ENCODE peak calls at places on chromosomes 6 and 20, in four cellular contexts. One of them, this sample, is unnamed.

GRCh38 chr6:26141378-26141901 is 54.2 kb downstream of the HFE start:
- DNase-seq in psoas muscle: no peak
- DNase-seq in lower lobe of right lung: no peak
- DNase-seq in fibroblast of lung: no peak
- DNase-seq in this sample: no peak

GRCh38 chr6:107264357-107264831 is 149.1 kb upstream of the BEND3 start:
- DNase-seq in psoas muscle: no peak
- DNase-seq in lower lobe of right lung: no peak
- DNase-seq in fibroblast of lung: peak; percentile 70
- DNase-seq in this sample: no peak

GRCh38 chr6:20929283-20929682 is 395.0 kb downstream of the CDKAL1 start:
- DNase-seq in lower lobe of right lung: no peak
- DNase-seq in psoas muscle: no peak
- DNase-seq in fibroblast of lung: peak; percentile 41
- DNase-seq in this sample: no peak

GRCh38 chr6:139970591-139970991 is 596.1 kb upstream of the CITED2 start:
- DNase-seq in lower lobe of right lung: no peak
- DNase-seq in fibroblast of lung: peak; percentile 41
- DNase-seq in psoas muscle: no peak
- DNase-seq in this sample: no peak

GRCh38 chr6:16474834-16475781 is 236.7 kb downstream of the GMPR start:
- DNase-seq in psoas muscle: no peak
- DNase-seq in fibroblast of lung: no peak
- DNase-seq in lower lobe of right lung: no peak
- DNase-seq in this sample: no peak

GRCh38 chr20:24611360-24612140 is 142.1 kb downstream of the SYNDIG1 start:
- DNase-seq in psoas muscle: no peak
- DNase-seq in lower lobe of right lung: no peak
- DNase-seq in fibroblast of lung: no peak
- DNase-seq in this sample: no peak

GRCh38 chr6:5557506-5557905 is 296.2 kb downstream of the FARS2 start:
- DNase-seq in fibroblast of lung: no peak
- DNase-seq in psoas muscle: no peak
- DNase-seq in lower lobe of right lung: no peak
- DNase-seq in this sample: no peak

GRCh38 chr6:148723484-148723883 is 23.3 kb upstream of the UST start:
- DNase-seq in psoas muscle: no peak
- DNase-seq in lower lobe of right lung: no peak
- DNase-seq in fibroblast of lung: peak; percentile 88
- DNase-seq in this sample: no peak

GRCh38 chr6:3176562-3177355 is 19.4 kb upstream of the TUBB2A start:
- DNase-seq in lower lobe of right lung: no peak
- DNase-seq in fibroblast of lung: peak; percentile 93
- DNase-seq in psoas muscle: no peak
- DNase-seq in this sample: no peak

GRCh38 chr6:101395345-101395744 is 1.8 kb downstream of the GRIK2 start:
- DNase-seq in fibroblast of lung: no peak
- DNase-seq in lower lobe of right lung: no peak
- DNase-seq in psoas muscle: no peak
- DNase-seq in this sample: no peak

GRCh38 chr20:10673831-10674683 is at the start of gene JAG1:
- DNase-seq in lower lobe of right lung: peak; percentile 97
- DNase-seq in psoas muscle: peak; percentile 97
- DNase-seq in fibroblast of lung: peak; percentile 96
- DNase-seq in this sample: peak; percentile 96

GRCh38 chr6:167706313-167707109 is 120.2 kb upstream of the AFDN start:
- DNase-seq in psoas muscle: no peak
- DNase-seq in fibroblast of lung: no peak
- DNase-seq in lower lobe of right lung: no peak
- DNase-seq in this sample: no peak

GRCh38 chr20:20083796-20084195 is 31.5 kb downstream of the CFAP61 start:
- DNase-seq in lower lobe of right lung: no peak
- DNase-seq in psoas muscle: no peak
- DNase-seq in fibroblast of lung: peak; percentile 45
- DNase-seq in this sample: no peak

GRCh38 chr6:105692630-105693212 is 289.8 kb upstream of the PREP start:
- DNase-seq in lower lobe of right lung: no peak
- DNase-seq in psoas muscle: no peak
- DNase-seq in fibroblast of lung: no peak
- DNase-seq in this sample: no peak

GRCh38 chr6:14903176-14904088 is 342.4 kb upstream of the JARID2 start:
- DNase-seq in lower lobe of right lung: no peak
- DNase-seq in psoas muscle: no peak
- DNase-seq in fibroblast of lung: no peak
- DNase-seq in this sample: no peak

GRCh38 chr6:13923527-13924145 is 1.1 kb upstream of the RNF182 start:
- DNase-seq in lower lobe of right lung: no peak
- DNase-seq in fibroblast of lung: peak; percentile 51
- DNase-seq in psoas muscle: no peak
- DNase-seq in this sample: no peak

GRCh38 chr20:41366546-41367392 is at the start of gene EMILIN3:
- DNase-seq in fibroblast of lung: no peak
- DNase-seq in lower lobe of right lung: no peak
- DNase-seq in psoas muscle: no peak
- DNase-seq in this sample: no peak

GRCh38 chr6:34082816-34083215 is 63.1 kb downstream of the GRM4 start:
- DNase-seq in psoas muscle: no peak
- DNase-seq in lower lobe of right lung: no peak
- DNase-seq in fibroblast of lung: no peak
- DNase-seq in this sample: no peak

GRCh38 chr6:55868910-55869479 is 6.4 kb downstream of the BMP5 start:
- DNase-seq in psoas muscle: no peak
- DNase-seq in lower lobe of right lung: no peak
- DNase-seq in fibroblast of lung: no peak
- DNase-seq in this sample: no peak

GRCh38 chr20:50338479-50339195 is 148.0 kb downstream of the CEBPB start:
- DNase-seq in psoas muscle: no peak
- DNase-seq in lower lobe of right lung: no peak
- DNase-seq in fibroblast of lung: no peak
- DNase-seq in this sample: no peak

GRCh38 chr6:169831450-169832246 is 80.2 kb downstream of the ERMARD start:
- DNase-seq in lower lobe of right lung: peak; percentile 77
- DNase-seq in fibroblast of lung: peak; percentile 62
- DNase-seq in psoas muscle: peak; percentile 84
- DNase-seq in this sample: peak; percentile 69

GRCh38 chr6:24718449-24719124 is 367 bp downstream of the C6orf62 start:
- DNase-seq in psoas muscle: no peak
- DNase-seq in fibroblast of lung: no peak
- DNase-seq in lower lobe of right lung: no peak
- DNase-seq in this sample: no peak

GRCh38 chr6:158819977-158820632 is 937 bp upstream of the EZR start:
- DNase-seq in fibroblast of lung: peak; percentile 56
- DNase-seq in psoas muscle: no peak
- DNase-seq in lower lobe of right lung: no peak
- DNase-seq in this sample: no peak

GRCh38 chr6:158818008-158818579 is 1.1 kb downstream of the EZR start:
- DNase-seq in lower lobe of right lung: peak; percentile 91
- DNase-seq in psoas muscle: peak; percentile 88
- DNase-seq in fibroblast of lung: peak; percentile 73
- DNase-seq in this sample: peak; percentile 82

GRCh38 chr6:158818580-158819212 is 472 bp downstream of the EZR start:
- DNase-seq in fibroblast of lung: peak; percentile 61
- DNase-seq in psoas muscle: peak; percentile 74
- DNase-seq in lower lobe of right lung: peak; percentile 84
- DNase-seq in this sample: peak; percentile 56

GRCh38 chr6:158817298-158818007 is 1.7 kb downstream of the EZR start:
- DNase-seq in psoas muscle: no peak
- DNase-seq in lower lobe of right lung: peak; percentile 82
- DNase-seq in fibroblast of lung: peak; percentile 41
- DNase-seq in this sample: peak; percentile 62

DNA sequence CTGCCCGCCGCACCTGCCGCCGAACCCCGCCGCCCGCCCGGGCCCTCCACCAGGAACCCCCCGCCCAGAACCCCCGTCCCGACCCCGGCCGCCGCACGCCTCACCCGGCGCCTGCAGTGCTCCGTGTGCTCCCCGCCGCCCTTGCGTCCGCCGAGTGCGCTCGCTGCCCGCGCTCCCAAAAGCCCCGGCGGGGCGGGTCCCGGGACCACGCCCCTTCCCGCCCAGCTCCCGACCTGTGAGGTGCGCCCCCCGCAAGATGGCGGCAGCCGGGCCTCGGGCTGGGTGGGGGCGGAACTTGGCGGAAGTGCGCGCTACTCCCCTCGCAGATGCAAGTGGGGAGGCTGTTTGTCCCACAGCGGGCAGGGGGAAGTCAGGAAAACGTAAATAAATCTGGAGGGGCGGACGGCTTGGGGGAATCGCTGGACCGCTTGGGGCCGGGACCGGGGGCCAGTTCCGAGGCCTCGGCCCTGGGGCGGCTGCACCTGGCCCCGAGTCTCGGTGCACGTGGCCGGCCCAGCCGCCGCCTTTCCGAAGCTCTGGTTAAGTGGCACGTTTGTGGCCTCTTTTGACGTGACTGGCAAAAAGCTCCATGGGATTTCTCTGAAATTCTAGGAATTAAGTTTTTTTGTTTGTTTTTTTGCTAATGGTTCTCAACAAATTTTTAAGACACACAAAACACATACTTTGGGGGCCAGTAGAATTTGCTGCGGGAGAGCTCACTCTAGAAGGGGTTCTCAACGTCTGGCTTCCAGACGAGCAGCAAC is at the start of gene EZR:
- DNase-seq in fibroblast of lung: peak; percentile 59
- DNase-seq in lower lobe of right lung: peak; percentile 89
- DNase-seq in psoas muscle: peak; percentile 84
- DNase-seq in this sample: peak; percentile 74
- TF ChIP-seq CTCF in fibroblast of lung: no peak
- TF ChIP-seq CTCF in lower lobe of right lung: no peak
- TF ChIP-seq CTCF in psoas muscle: no peak
- TF ChIP-seq CTCF in this sample: no peak

GRCh38 chr6:10307476-10307875 is 107.4 kb downstream of the TFAP2A start:
- DNase-seq in psoas muscle: no peak
- DNase-seq in fibroblast of lung: no peak
- DNase-seq in lower lobe of right lung: no peak
- DNase-seq in this sample: no peak
- H3K27ac ChIP-seq in psoas muscle: no peak overlapping the region
- H3K27ac ChIP-seq in fibroblast of lung: no peak overlapping the region
- H3K27ac ChIP-seq in lower lobe of right lung: no peak overlapping the region
- H3K27ac ChIP-seq in this sample: no peak overlapping the region

DNA sequence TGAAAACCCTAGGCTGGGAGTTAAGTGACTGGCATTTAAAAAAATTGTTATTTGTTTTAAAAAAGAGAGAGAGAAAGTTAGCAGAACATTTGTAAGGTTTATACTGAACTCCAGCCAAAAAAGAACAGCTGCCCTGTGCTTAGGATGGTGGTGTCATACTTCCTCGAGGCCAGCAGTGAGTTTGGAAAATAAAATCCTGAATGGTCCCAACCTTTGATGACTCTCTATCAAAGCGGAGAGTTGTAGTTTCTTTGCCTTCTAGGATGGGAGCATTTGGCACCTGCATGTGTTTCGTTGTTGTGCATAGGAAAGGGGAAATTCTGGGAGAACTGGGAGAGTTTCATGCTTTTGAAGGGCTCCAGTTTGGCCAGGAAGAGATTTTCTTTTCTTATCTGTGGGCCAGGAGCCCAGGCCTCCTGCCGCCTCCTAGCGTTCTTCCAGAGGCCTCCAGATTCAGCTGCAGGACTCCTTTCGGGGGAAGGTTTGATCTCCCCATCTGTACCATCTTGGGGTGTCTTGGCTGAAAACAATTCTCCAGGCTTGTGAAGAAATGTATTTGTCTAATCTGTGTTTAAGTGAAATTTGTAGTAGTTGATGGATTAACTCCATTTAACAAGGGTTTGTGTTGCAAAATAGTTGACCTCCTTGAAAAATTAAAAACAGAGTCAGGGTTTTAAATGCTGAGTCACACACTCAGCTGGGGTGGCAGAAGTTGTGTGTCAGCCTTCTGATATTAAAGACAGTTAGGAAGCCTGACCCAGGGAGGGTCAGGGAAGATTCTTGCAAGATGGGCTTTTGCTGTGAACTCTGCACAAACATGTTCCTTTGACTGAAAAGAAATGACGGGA is 63.4 kb downstream of the TXNDC5 start:
- DNase-seq in psoas muscle: no peak
- DNase-seq in fibroblast of lung: peak; percentile 74
- DNase-seq in lower lobe of right lung: no peak
- DNase-seq in this sample: no peak
- TF ChIP-seq CTCF in psoas muscle: no peak
- TF ChIP-seq CTCF in fibroblast of lung: peak; percentile 51
- TF ChIP-seq CTCF in lower lobe of right lung: no peak
- TF ChIP-seq CTCF in this sample: no peak

GRCh38 chr6:111278738-111279137 is 191.4 kb downstream of the SLC16A10 start:
- DNase-seq in lower lobe of right lung: no peak
- DNase-seq in fibroblast of lung: no peak
- DNase-seq in psoas muscle: no peak
- DNase-seq in this sample: no peak
- H3K27ac ChIP-seq in lower lobe of right lung: no peak overlapping the region
- H3K27ac ChIP-seq in fibroblast of lung: no peak overlapping the region
- H3K27ac ChIP-seq in psoas muscle: no peak overlapping the region
- H3K27ac ChIP-seq in this sample: no peak overlapping the region

DNA sequence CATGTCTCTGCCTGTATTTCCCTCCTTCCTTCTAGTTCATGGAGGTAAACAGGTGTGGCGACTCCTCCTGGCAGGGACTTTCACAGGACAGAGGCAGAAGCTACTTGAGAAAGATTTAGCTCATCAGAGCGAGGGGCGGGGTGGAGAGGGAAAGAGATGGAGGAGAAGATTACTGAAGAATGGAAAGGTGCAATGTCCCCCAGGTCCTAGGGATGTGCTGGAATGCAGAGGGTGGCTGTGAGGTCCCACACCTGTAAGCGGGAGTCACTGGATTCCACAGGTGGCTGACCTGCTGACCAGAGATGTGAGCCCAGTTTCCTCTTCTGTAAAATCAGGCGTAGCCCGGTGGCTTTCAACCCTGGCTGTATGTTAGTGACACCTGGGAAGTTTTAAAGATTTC is 199.2 kb upstream of the SULF2 start:
- DNase-seq in lower lobe of right lung: no peak
- DNase-seq in fibroblast of lung: no peak
- DNase-seq in psoas muscle: no peak
- DNase-seq in this sample: no peak
- TF ChIP-seq CTCF in lower lobe of right lung: no peak
- TF ChIP-seq CTCF in fibroblast of lung: no peak
- TF ChIP-seq CTCF in psoas muscle: no peak
- TF ChIP-seq CTCF in this sample: no peak

This sample was measured in heart right ventricle.